ENCODE peak calls at places on chromosome 13, in nine cellular contexts. N, C, B, F, M, W, O, D and I are unnamed samples.

GRCh38 chr13:31807090-31807541 is 67.8 kb downstream of the RXFP2 start:
- DNase-seq in N (no peak), C (no peak), B (no peak), F (no peak), M (no peak), W (no peak), O (peak; percentile 26), D (no peak), I (no peak)

GRCh38 chr13:75566658-75567057 is 17.1 kb downstream of the UCHL3 start:
- DNase-seq in N (peak; percentile 51), C (no peak), B (no peak), F (peak; percentile 38), M (peak; percentile 38), W (no peak), O (peak; percentile 41), D (no peak), I (peak; percentile 13)

GRCh38 chr13:45658586-45659235 is 43.2 kb upstream of the ERICH6B start:
- DNase-seq in N (peak; percentile 95), C (no peak), B (no peak), F (no peak), M (peak; percentile 3), W (no peak), O (no peak), D (no peak), I (no peak)

GRCh38 chr13:106398289-106398688 is 137.2 kb downstream of the EFNB2 start:
- DNase-seq in N (no peak), C (no peak), B (no peak), F (no peak), M (no peak), W (no peak), O (no peak), D (no peak), I (no peak)

GRCh38 chr13:110944121-110944967 is 29.5 kb upstream of the ANKRD10 start:
- DNase-seq in N (peak; percentile 51), C (peak; percentile 72), B (no peak), F (no peak), M (peak; percentile 81), W (no peak), O (peak; percentile 74), D (no peak), I (no peak)

GRCh38 chr13:32019612-32020233 is 11.9 kb upstream of the FRY start:
- DNase-seq in N (peak; percentile 61), C (peak; percentile 76), B (peak; percentile 26), F (peak; percentile 60), M (peak; percentile 20), W (peak; percentile 48), O (peak; percentile 46), D (peak; percentile 23), I (peak; percentile 46)

GRCh38 chr13:99031725-99032298 is 53.9 kb upstream of the DOCK9 start:
- DNase-seq in N (no peak), C (no peak), B (no peak), F (no peak), M (no peak), W (no peak), O (peak; percentile 17), D (no peak), I (no peak)

GRCh38 chr13:51764184-51765141 is 39.5 kb downstream of the DHRS12 start:
- DNase-seq in N (peak; percentile 78), C (no peak), B (no peak), F (peak; percentile 63), M (peak; percentile 72), W (peak; percentile 51), O (peak; percentile 95), D (peak; percentile 23), I (peak; percentile 64)

GRCh38 chr13:49652691-49653305 is 24.5 kb downstream of the ARL11 start:
- DNase-seq in N (peak; percentile 54), C (peak; percentile 71), B (no peak), F (peak; percentile 14), M (peak; percentile 35), W (peak; percentile 41), O (peak; percentile 81), D (no peak), I (peak; percentile 13)

GRCh38 chr13:110516500-110516899 is 45.0 kb downstream of the RAB20 start:
- DNase-seq in N (no peak), C (no peak), B (no peak), F (no peak), M (no peak), W (no peak), O (no peak), D (no peak), I (no peak)

GRCh38 chr13:79973533-79973963 is 367.4 kb downstream of the SPRY2 start:
- DNase-seq in N (peak; percentile 7), C (no peak), B (no peak), F (no peak), M (peak; percentile 39), W (no peak), O (no peak), D (no peak), I (no peak)

GRCh38 chr13:73722120-73722519 is 412.1 kb downstream of the KLF12 start:
- DNase-seq in N (peak; percentile 61), C (no peak), B (no peak), F (peak; percentile 86), M (peak; percentile 51), W (no peak), O (peak; percentile 90), D (no peak), I (no peak)

GRCh38 chr13:50589139-50589538 is 254.4 kb downstream of the DLEU7 start:
- DNase-seq in N (peak; percentile 95), C (no peak), B (no peak), F (peak; percentile 68), M (peak; percentile 76), W (no peak), O (no peak), D (no peak), I (no peak)

GRCh38 chr13:30785146-30785845 is 50.0 kb downstream of the ALOX5AP start:
- DNase-seq in N (no peak), C (no peak), B (no peak), F (no peak), M (no peak), W (no peak), O (no peak), D (no peak), I (no peak)

GRCh38 chr13:108915634-108916497 is 286.5 kb downstream of the MYO16 start:
- DNase-seq in N (peak; percentile 63), C (no peak), B (no peak), F (peak; percentile 86), M (peak; percentile 91), W (no peak), O (peak; percentile 91), D (peak; percentile 81), I (peak; percentile 29)

GRCh38 chr13:109207618-109208017 is 578.2 kb downstream of the MYO16 start:
- DNase-seq in N (no peak), C (no peak), B (no peak), F (no peak), M (no peak), W (no peak), O (no peak), D (no peak), I (no peak)

GRCh38 chr13:23427342-23428182 is 5.9 kb downstream of the SACS start:
- DNase-seq in N (peak; percentile 91), C (no peak), B (no peak), F (peak; percentile 97), M (peak; percentile 91), W (no peak), O (no peak), D (no peak), I (no peak)

GRCh38 chr13:50129065-50129922 is 114.0 kb downstream of the KCNRG start:
- DNase-seq in N (no peak), C (peak; percentile 51), B (no peak), F (no peak), M (no peak), W (no peak), O (no peak), D (no peak), I (no peak)

GRCh38 chr13:103022328-103022727 is 43.9 kb downstream of the SLC10A2 start:
- DNase-seq in N (no peak), C (no peak), B (no peak), F (no peak), M (no peak), W (no peak), O (no peak), D (no peak), I (no peak)

GRCh38 chr13:106486287-106486686 is 49.2 kb downstream of the EFNB2 start:
- DNase-seq in N (no peak), C (no peak), B (no peak), F (no peak), M (no peak), W (no peak), O (no peak), D (no peak), I (no peak)

GRCh38 chr13:93151277-93151676 is 75.3 kb upstream of the GPC6 start:
- DNase-seq in N (peak; percentile 46), C (no peak), B (no peak), F (peak; percentile 52), M (peak; percentile 37), W (no peak), O (no peak), D (no peak), I (no peak)